ENCODE peak calls at places on chromosomes 3 and 15, in six cellular contexts. T is neuronal stem cell, G is IMR-90, D is mesendoderm, K is H9, B is H1. X is an unnamed sample.

GRCh38 chr3:15331606-15332404 is 581 bp downstream of the SH3BP5 start:
- DNase-seq in T (no peak), G (peak; percentile 27), D (no peak), K (peak; percentile 35), B (no peak), X (peak; percentile 42)

GRCh38 chr3:61947456-61947855 is 386.1 kb downstream of the PTPRG start:
- DNase-seq in T (no peak), G (no peak), D (no peak), K (no peak), B (no peak), X (no peak)

GRCh38 chr15:42092666-42093445 is 1.5 kb downstream of the PLA2G4D start:
- DNase-seq in T (no peak), G (no peak), D (no peak), K (peak; percentile 38), B (no peak), X (no peak)

GRCh38 chr3:101950985-101951733 is 101.8 kb downstream of the NFKBIZ start:
- DNase-seq in T (no peak), G (no peak), D (no peak), K (no peak), B (no peak), X (no peak)

GRCh38 chr3:16639806-16640205 is 34.6 kb upstream of the DAZL start:
- DNase-seq in T (no peak), G (no peak), D (no peak), K (no peak), B (no peak), X (no peak)

GRCh38 chr3:194070634-194071409 is 65.1 kb upstream of the HES1 start:
- DNase-seq in T (peak; percentile 68), G (peak; percentile 87), D (peak; percentile 93), K (peak; percentile 66), B (no peak), X (peak; percentile 94)

GRCh38 chr3:140081836-140082331 is 146.9 kb downstream of the CLSTN2 start:
- DNase-seq in T (no peak), G (no peak), D (no peak), K (no peak), B (no peak), X (no peak)

GRCh38 chr3:124774305-124774673 is 44.0 kb downstream of the UMPS start:
- DNase-seq in T (peak; percentile 24), G (peak; percentile 66), D (peak; percentile 95), K (peak; percentile 81), B (peak; percentile 33), X (peak; percentile 53)

DNA sequence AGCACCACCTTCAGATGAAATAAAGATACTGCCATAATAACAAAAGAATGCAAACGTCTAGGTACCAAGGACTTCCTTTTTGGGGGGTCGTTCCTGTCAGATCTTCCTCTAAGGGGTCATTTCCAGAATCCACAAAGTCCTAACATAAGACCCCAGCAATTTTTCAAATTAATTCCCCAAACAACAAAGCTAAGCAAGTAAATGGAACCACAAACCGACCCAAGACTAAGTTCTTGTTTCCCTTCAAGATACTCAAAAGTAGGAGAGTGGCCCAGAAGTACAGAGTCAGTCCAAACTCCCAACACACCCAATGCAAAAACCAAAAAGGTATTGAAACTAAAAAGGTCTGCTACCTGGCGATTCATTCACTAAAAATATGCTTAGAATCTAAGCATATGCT is 1.2 kb downstream of the RYK start:
- DNase-seq in T (no peak), G (no peak), D (no peak), K (no peak), B (no peak), X (peak; percentile 34)
- H3K4ac ChIP-seq in T (no peak overlapping the region), G (no peak overlapping the region), D (no peak overlapping the region), K (no peak overlapping the region), B (no peak overlapping the region), X (no peak overlapping the region)

GRCh38 chr15:98666841-98667240 is 18.5 kb downstream of the IGF1R start:
- DNase-seq in T (no peak), G (no peak), D (no peak), K (no peak), B (no peak), X (peak; percentile 70)
- H2BK15ac ChIP-seq in T (no peak overlapping the region), G (no peak overlapping the region), D (no peak overlapping the region), K (no peak overlapping the region), B (no peak overlapping the region), X (no peak overlapping the region)

DNA sequence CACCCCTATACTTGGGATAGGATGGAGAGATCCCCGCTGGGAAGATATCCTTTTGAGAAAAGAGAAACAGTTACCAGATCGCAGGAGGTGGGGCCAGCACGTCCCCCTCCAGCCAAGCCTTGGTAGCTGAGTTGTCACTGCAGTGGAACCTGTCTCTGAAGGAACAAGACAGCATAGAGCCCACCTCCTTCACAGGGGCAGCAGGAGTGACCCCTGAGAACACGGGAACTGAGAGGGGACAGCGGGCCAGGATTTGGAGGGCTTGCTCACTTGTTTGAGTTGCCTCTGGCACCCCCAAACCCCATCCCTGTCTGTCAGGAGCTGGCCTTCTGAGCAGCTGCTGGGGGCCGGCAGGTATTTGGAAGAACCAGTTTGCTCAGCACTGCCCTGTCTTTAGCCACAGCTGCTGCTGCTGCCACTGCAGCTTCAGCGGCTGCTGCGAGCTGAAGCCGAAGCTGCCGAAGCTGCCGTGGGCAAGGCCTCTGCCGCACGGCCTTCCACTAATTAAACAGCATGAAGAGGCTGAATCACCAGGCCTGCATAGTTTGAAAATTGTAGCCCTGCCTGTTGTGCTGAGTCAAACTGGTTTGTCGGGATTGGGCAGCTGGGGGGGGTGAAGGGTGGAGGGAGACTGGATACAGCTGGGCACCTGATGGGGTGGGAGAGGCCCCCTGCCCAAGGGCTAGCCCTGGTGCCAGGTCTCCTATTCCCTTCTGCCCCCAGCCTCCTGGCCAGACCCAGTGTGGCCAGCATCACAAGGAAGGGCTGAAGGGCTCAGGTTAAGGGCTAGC is 4.0 kb downstream of the EPHB3 start:
- DNase-seq in T (no peak), G (peak; percentile 90), D (peak; percentile 75), K (no peak), B (no peak), X (peak; percentile 90)
- H3K18ac ChIP-seq in T (peak overlapping the region; percentile 71), G (peak overlapping the region; percentile 28), D (no peak overlapping the region), K (no peak overlapping the region), B (peak overlapping the region; percentile 15), X (peak overlapping the region; percentile 82)

GRCh38 chr15:55791576-55792400 is 48.8 kb upstream of the PRTG start:
- DNase-seq in T (no peak), G (peak; percentile 49), D (peak; percentile 92), K (no peak), B (no peak), X (peak; percentile 88)
- H3K4ac ChIP-seq in T (no peak overlapping the region), G (peak overlapping the region; percentile 2), D (no peak overlapping the region), K (no peak overlapping the region), B (no peak overlapping the region), X (peak overlapping the region; percentile 71)

GRCh38 chr3:141454906-141455602 is 31.8 kb upstream of the RASA2 start:
- DNase-seq in T (peak; percentile 54), G (peak; percentile 88), D (peak; percentile 94), K (peak; percentile 48), B (no peak), X (peak; percentile 86)
- H2BK15ac ChIP-seq in T (no peak overlapping the region), G (peak overlapping the region; percentile 57), D (no peak overlapping the region), K (no peak overlapping the region), B (no peak overlapping the region), X (no peak overlapping the region)

DNA sequence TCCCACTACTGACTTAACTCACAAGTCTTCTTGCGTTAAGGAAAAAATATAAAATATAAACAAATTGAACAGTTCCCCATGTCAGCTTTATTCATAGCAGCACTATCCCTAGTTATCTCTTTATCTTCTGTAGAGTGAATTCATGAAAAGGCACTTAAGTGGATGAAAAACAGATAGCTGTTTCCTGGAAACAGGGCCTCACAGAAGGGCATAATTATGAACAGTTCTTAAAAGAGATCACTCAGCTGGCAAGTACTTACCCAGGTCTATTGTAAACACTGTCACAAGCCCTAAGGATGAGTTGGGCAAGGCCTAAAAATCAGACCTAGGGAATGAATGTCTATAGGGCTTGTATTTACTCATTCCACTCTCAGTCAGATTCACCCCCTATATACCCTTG is 10.7 kb downstream of the MB21D2 start:
- DNase-seq in T (no peak), G (no peak), D (no peak), K (no peak), B (no peak), X (peak; percentile 83)
- H3K18ac ChIP-seq in T (no peak overlapping the region), G (no peak overlapping the region), D (no peak overlapping the region), K (no peak overlapping the region), B (no peak overlapping the region), X (no peak overlapping the region)

GRCh38 chr15:66702770-66703539 is 919 bp downstream of the SMAD6 start:
- DNase-seq in T (no peak), G (no peak), D (no peak), K (no peak), B (no peak), X (peak; percentile 51)
- H3K4ac ChIP-seq in T (no peak overlapping the region), G (peak overlapping the region; percentile 84), D (peak overlapping the region; percentile 98), K (no peak overlapping the region), B (peak overlapping the region; percentile 46), X (peak overlapping the region; percentile 65)

DNA sequence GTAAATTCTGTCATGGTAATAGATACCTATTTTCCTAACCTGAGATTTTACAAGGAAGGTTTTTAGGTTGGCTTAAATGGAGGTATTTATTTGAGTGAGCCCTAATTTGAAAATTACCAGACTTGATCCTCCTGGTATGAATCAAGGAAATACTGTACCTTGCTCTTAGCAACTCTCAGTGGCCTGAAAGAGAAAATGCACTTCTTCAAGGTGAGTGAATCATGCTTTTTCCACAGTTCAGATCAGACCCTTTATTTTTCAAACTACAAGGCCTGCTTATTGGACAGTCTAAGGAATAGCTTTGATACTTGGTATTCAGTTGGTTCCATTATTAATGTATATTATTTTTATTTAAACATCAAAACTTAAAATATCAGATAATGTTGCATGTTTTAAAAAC is 15.4 kb downstream of the FEM1B start:
- DNase-seq in T (no peak), G (no peak), D (no peak), K (no peak), B (no peak), X (no peak)
- H2BK15ac ChIP-seq in T (no peak overlapping the region), G (no peak overlapping the region), D (no peak overlapping the region), K (no peak overlapping the region), B (no peak overlapping the region), X (no peak overlapping the region)